ENCODE peak calls at places on chromosome 11, in four cellular contexts. U, Z, J and N are unnamed samples.
A peak's percentile ranks its signal among the peaks of the same experiment; 100 is the strongest.

GRCh38 chr11:20873054-20873453 is 203.7 kb downstream of the NELL1 start:
- DNase-seq in U (peak; percentile 49), Z (peak; percentile 22), J (peak; percentile 67), N (peak; percentile 61)

GRCh38 chr11:130592056-130592455 is 143.6 kb downstream of the ADAMTS15 start:
- DNase-seq in U (no peak), Z (no peak), J (no peak), N (no peak)

GRCh38 chr11:6574816-6575715 is 28.4 kb downstream of the RRP8 start:
- DNase-seq in U (no peak), Z (no peak), J (no peak), N (no peak)

GRCh38 chr11:31875861-31876625 is 64.9 kb upstream of the PAX6 start:
- DNase-seq in U (no peak), Z (no peak), J (no peak), N (no peak)

GRCh38 chr11:662689-663274 is 25.7 kb downstream of the DRD4 start:
- DNase-seq in U (peak; percentile 39), Z (peak; percentile 63), J (peak; percentile 70), N (peak; percentile 79)

GRCh38 chr11:124961972-124962609 is 8.1 kb downstream of the CCDC15 start:
- DNase-seq in U (peak; percentile 78), Z (peak; percentile 44), J (peak; percentile 68), N (no peak)

GRCh38 chr11:76385903-76386302 is 4.8 kb downstream of the GVQW3 start:
- DNase-seq in U (peak; percentile 78), Z (no peak), J (no peak), N (no peak)

GRCh38 chr11:114366331-114367243 is 33.7 kb downstream of the C11orf71 start:
- DNase-seq in U (no peak), Z (no peak), J (peak; percentile 12), N (no peak)

GRCh38 chr11:1181420-1181819 is 23.7 kb downstream of the MUC5AC start:
- DNase-seq in U (no peak), Z (no peak), J (no peak), N (no peak)

GRCh38 chr11:118290923-118291322 is 13.6 kb upstream of the CD3E start:
- DNase-seq in U (peak; percentile 74), Z (no peak), J (peak; percentile 32), N (no peak)

GRCh38 chr11:116890193-116890592 is 52.8 kb upstream of the APOA1 start:
- DNase-seq in U (no peak), Z (no peak), J (no peak), N (no peak)

GRCh38 chr11:19552684-19553083 is 160.0 kb upstream of the NAV2 start:
- DNase-seq in U (no peak), Z (no peak), J (no peak), N (no peak)

GRCh38 chr11:9876331-9876730 is 212.5 kb downstream of the SWAP70 start:
- DNase-seq in U (no peak), Z (no peak), J (no peak), N (no peak)

GRCh38 chr11:27254744-27255446 is 108.1 kb downstream of the CCDC34 start:
- DNase-seq in U (no peak), Z (no peak), J (no peak), N (no peak)

GRCh38 chr11:9895016-9895415 is 231.1 kb downstream of the SWAP70 start:
- DNase-seq in U (no peak), Z (no peak), J (no peak), N (no peak)

GRCh38 chr11:3178349-3178748 is 13.2 kb upstream of the OSBPL5 start:
- DNase-seq in U (no peak), Z (no peak), J (no peak), N (no peak)

GRCh38 chr11:2671748-2672147 is 28.0 kb downstream of the KCNQ1OT1 start:
- DNase-seq in U (no peak), Z (no peak), J (no peak), N (no peak)

GRCh38 chr11:117415358-117415896 is 87.8 kb downstream of the CEP164 start:
- DNase-seq in U (no peak), Z (no peak), J (no peak), N (no peak)

GRCh38 chr11:112783945-112784322 is 177.3 kb upstream of the NCAM1 start:
- DNase-seq in U (no peak), Z (no peak), J (no peak), N (no peak)

GRCh38 chr11:5204787-5205186 is 4.3 kb upstream of the OR51V1 start:
- DNase-seq in U (peak; percentile 50), Z (peak; percentile 73), J (peak; percentile 80), N (no peak)

GRCh38 chr11:124987096-124987495 is 33.1 kb downstream of the CCDC15 start:
- DNase-seq in U (no peak), Z (no peak), J (no peak), N (no peak)

GRCh38 chr11:77003954-77004353 is 30.2 kb upstream of the B3GNT6 start:
- DNase-seq in U (no peak), Z (no peak), J (no peak), N (no peak)

GRCh38 chr11:122645847-122646246 is 9.7 kb upstream of the UBASH3B start:
- DNase-seq in U (no peak), Z (no peak), J (no peak), N (no peak)

GRCh38 chr11:111733009-111733408 is 33.2 kb downstream of the PPP2R1B start:
- DNase-seq in U (no peak), Z (no peak), J (no peak), N (no peak)

GRCh38 chr11:71207563-71207962 is 44.8 kb downstream of the SHANK2 start:
- DNase-seq in U (no peak), Z (no peak), J (no peak), N (no peak)

GRCh38 chr11:910044-910588 is 494 bp downstream of the CHID1 start:
- DNase-seq in U (no peak), Z (no peak), J (no peak), N (no peak)

GRCh38 chr11:47154738-47155570 is 21.7 kb downstream of the ARFGAP2 start:
- DNase-seq in U (no peak), Z (no peak), J (no peak), N (no peak)

GRCh38 chr11:67264260-67264659 is 2.0 kb upstream of the GRK2 start:
- DNase-seq in U (no peak), Z (no peak), J (no peak), N (no peak)

GRCh38 chr11:67261635-67261941 is 4.7 kb upstream of the GRK2 start:
- DNase-seq in U (no peak), Z (no peak), J (no peak), N (no peak)

GRCh38 chr11:67264886-67265632 is 1.2 kb upstream of the GRK2 start:
- DNase-seq in U (no peak), Z (no peak), J (no peak), N (no peak)

GRCh38 chr11:67261942-67262681 is 4.2 kb upstream of the GRK2 start:
- DNase-seq in U (no peak), Z (no peak), J (no peak), N (no peak)

DNA sequence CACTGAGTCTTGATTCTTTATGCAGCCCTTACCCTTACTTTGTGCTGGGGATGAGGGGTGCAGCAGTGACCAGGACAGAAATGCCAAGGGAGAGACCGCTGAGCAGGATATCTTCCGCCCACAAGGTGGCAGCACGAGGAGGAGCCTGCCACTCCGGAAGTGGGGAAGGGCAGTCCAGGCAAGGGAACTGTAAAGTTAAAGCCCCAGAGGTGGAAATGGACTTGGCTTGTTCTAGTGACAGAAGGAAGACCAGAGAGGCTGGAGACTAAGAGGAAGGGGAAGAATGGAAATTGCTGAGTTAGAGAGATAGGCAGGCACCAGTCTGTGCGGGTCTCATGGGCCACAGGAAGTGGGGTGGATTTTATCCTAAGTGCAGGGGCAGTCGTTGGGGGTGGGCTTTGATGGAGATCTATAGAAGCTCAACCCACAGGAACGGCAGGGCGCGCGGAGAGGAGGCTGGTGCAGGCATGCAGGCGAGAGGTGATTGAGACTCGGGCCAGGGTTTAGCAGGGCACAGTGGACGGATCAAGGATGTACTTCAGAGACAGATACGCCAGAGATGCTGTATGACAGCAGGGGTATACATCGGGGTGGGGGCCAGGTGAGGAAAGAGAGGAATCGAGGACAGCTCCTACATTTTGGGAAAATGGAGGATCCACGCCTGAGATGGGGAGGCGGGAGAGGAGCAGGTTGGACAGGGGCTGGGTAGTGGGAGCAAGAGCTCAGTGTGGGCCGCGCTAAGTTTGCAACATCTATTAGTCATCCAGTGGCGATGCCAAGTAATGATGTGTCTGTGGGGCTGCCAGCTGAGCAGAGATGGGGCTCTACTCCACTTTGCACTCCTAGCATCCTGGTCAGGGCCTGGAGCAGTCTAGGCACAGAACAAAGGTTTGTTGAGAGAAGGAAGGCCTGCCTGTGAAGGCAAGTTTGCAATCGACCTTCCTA is 3.3 kb upstream of the GRK2 start:
- DNase-seq in U (peak; percentile 68), Z (peak; percentile 80), J (peak; percentile 79), N (peak; percentile 86)
- TF ChIP-seq HMGXB4 in U (peak; percentile 73), Z (no peak), J (no peak), N (no peak)

DNA sequence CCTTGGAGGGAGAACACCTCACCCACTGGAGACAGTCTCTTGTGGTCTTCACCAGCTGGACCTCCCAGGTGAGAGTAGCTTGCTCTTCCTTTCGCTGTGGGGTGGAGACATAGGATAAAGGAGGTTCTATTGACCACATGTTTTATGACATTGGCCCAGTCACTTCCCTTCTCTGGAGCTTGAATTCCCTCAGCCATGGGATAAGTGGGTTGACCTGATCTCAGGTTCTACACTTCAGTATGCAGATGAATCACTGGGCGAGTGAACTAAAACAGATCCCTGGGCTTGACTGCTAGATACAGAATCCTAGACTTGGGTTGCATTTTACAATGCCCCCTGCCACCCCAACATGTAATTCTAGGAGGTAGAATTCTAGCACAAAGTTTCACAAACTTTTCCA is 54.8 kb upstream of the PRSS23 start:
- DNase-seq in U (no peak), Z (no peak), J (no peak), N (no peak)
- TF ChIP-seq HMGXB4 in U (no peak), Z (no peak), J (no peak), N (no peak)

DNA sequence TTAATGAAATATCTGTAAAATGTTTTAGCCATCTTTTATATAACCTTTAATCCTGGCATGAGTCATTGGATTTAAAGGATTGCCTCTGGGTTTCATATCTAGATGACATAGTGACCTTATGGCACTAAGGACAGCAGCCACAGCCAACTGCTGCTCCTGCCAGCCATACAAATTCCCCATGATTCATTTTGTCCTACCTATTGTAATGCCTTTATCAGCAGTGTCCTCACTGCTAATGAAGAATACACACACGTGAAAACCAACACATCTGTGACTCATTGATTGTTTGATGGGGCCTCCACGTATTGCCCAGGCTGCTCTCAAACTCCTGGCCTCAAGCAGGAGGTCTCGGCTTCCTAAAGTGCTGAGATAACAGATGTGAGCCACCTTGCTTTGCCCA is 1.8 kb downstream of the LDHAL6A start:
- DNase-seq in U (peak; percentile 15), Z (no peak), J (peak; percentile 13), N (no peak)
- TF ChIP-seq HMGXB4 in U (no peak), Z (no peak), J (no peak), N (no peak)

GRCh38 chr11:85752890-85753581 is 57.9 kb downstream of the SYTL2 start:
- DNase-seq in U (no peak), Z (no peak), J (no peak), N (no peak)

GRCh38 chr11:85749884-85750283 is 61.1 kb downstream of the SYTL2 start:
- DNase-seq in U (no peak), Z (no peak), J (no peak), N (no peak)

GRCh38 chr11:85752201-85752889 is 58.6 kb downstream of the SYTL2 start:
- DNase-seq in U (no peak), Z (no peak), J (no peak), N (no peak)

GRCh38 chr11:85750646-85751045 is 60.3 kb downstream of the SYTL2 start:
- DNase-seq in U (no peak), Z (no peak), J (no peak), N (no peak)

DNA sequence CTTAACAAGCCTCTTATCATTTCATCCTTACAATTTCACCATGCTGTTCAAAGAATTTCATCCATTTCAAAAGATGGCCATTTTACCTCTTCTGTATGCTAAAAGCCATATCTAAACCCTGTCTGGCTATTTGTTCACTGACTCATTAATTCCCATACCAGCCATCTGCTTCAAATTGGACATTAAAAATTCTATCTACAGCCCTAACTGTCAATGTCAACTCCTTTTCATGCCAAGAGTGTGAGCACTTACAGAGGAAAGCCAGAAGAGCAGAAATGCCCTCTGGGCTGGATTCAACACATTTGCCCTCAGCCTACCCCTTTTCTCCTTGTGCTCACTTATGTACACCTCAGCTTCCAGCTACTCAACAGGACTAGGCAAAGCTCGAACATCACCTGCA is 59.2 kb downstream of the SYTL2 start:
- DNase-seq in U (no peak), Z (no peak), J (no peak), N (no peak)
- TF ChIP-seq HMGXB4 in U (no peak), Z (no peak), J (no peak), N (no peak)